ENCODE peak calls at places on chromosomes 11 and 22, in ten cellular contexts. C is Caco-2, B is fibroblast of pulmonary artery, D is NCI-H1092, N is NCI-H1694, P is endothelial cell, V is tibial nerve, E is stromal cell of bone marrow, J is HS-5, W is mucosa of gallbladder. F is an unnamed sample.

GRCh38 chr11:92382311-92382710 is 157.7 kb downstream of the FAT3 start:
- DNase-seq in V (no peak), C (no peak), N (no peak), E (no peak), D (no peak), P (no peak), J (no peak), W (no peak), B (no peak), F (no peak)

GRCh38 chr22:45966320-45966891 is 10.6 kb downstream of the WNT7B start:
- DNase-seq in D (peak), W (no peak), J (no peak), N (peak), E (no peak), B (no peak), P (no peak), C (no peak), V (no peak), F (no peak)

GRCh38 chr22:46086577-46087335 is 63.6 kb upstream of the PPARA start:
- DNase-seq in B (no peak), V (peak), P (no peak), C (peak), N (no peak), W (no peak), E (no peak), D (no peak), J (no peak), F (peak)

GRCh38 chr22:39242809-39243442 is 1.9 kb downstream of the PDGFB start:
- DNase-seq in B (no peak), J (no peak), V (no peak), C (peak), E (no peak), P (no peak), N (no peak), W (peak), D (no peak), F (no peak)

GRCh38 chr11:2913029-2913431 is 16.2 kb downstream of the PHLDA2 start:
- DNase-seq in W (no peak), J (no peak), C (no peak), D (no peak), P (no peak), B (no peak), N (no peak), E (no peak), V (no peak), F (no peak)

GRCh38 chr11:35323076-35323868 is 96.1 kb downstream of the SLC1A2 start:
- DNase-seq in C (no peak), B (no peak), W (no peak), P (no peak), N (no peak), D (no peak), E (no peak), V (no peak), J (no peak), F (peak)

GRCh38 chr11:75602916-75603315 is 40.9 kb downstream of the SERPINH1 start:
- DNase-seq in J (no peak), P (no peak), C (no peak), N (no peak), E (no peak), B (no peak), W (no peak), D (no peak), V (no peak), F (peak)

GRCh38 chr11:62338218-62338617 is 970 bp downstream of the ASRGL1 start:
- DNase-seq in N (no peak), E (no peak), B (no peak), P (no peak), W (no peak), C (no peak), D (no peak), V (no peak), J (no peak), F (no peak)

GRCh38 chr22:47597041-47597440 is 834.6 kb downstream of the TBC1D22A start:
- DNase-seq in D (no peak), P (no peak), J (no peak), C (peak), W (no peak), B (no peak), E (no peak), N (no peak), V (no peak), F (no peak)

GRCh38 chr11:64186205-64187165 is 514 bp downstream of the STIP1 start:
- DNase-seq in W (no peak), D (no peak), V (no peak), E (no peak), N (no peak), J (no peak), B (no peak), C (no peak), P (no peak), F (no peak)

GRCh38 chr22:19234126-19234896 is 55.8 kb upstream of the SLC25A1 start:
- DNase-seq in V (no peak), B (no peak), J (no peak), P (no peak), N (no peak), C (no peak), W (no peak), E (no peak), D (no peak), F (no peak)

GRCh38 chr11:2533642-2534115 is 88.9 kb downstream of the KCNQ1 start:
- DNase-seq in V (peak), D (no peak), W (peak), B (peak), C (peak), P (peak), J (peak), N (no peak), E (peak), F (peak)

GRCh38 chr11:46493786-46494185 is 100.0 kb downstream of the AMBRA1 start:
- DNase-seq in P (no peak), E (no peak), N (no peak), W (no peak), V (no peak), D (no peak), J (no peak), C (no peak), B (no peak), F (peak)

GRCh38 chr11:87299041-87299481 is 261.3 kb downstream of the TMEM135 start:
- DNase-seq in E (no peak), N (no peak), W (no peak), C (no peak), D (no peak), J (no peak), P (no peak), B (no peak), V (no peak), F (no peak)

GRCh38 chr11:95716266-95716665 is 73.3 kb downstream of the FAM76B start:
- DNase-seq in P (no peak), W (no peak), B (peak), D (no peak), N (no peak), E (peak), V (no peak), J (no peak), C (no peak), F (peak)

GRCh38 chr11:100821198-100821597 is 134.1 kb downstream of the ARHGAP42 start:
- DNase-seq in B (peak), N (no peak), P (no peak), D (no peak), E (no peak), C (no peak), J (no peak), W (no peak), V (no peak), F (no peak)

GRCh38 chr11:126926376-126926791 is 74.2 kb downstream of the KIRREL3 start:
- DNase-seq in W (no peak), J (no peak), B (peak), V (no peak), C (no peak), P (no peak), D (no peak), E (no peak), N (no peak), F (peak)

GRCh38 chr22:49367016-49367697 is 460.5 kb downstream of the BRD1 start:
- DNase-seq in B (no peak), E (no peak), J (no peak), D (no peak), P (peak), C (no peak), V (no peak), N (no peak), W (no peak), F (no peak)

GRCh38 chr11:126231725-126232459 is 20.3 kb downstream of the FAM118B start:
- DNase-seq in E (no peak), V (no peak), W (no peak), B (peak), D (no peak), N (no peak), P (no peak), C (no peak), J (no peak), F (peak)

GRCh38 chr11:86502137-86502536 is 127.5 kb downstream of the CCDC81 start:
- DNase-seq in N (no peak), E (no peak), B (no peak), V (no peak), J (no peak), W (no peak), C (no peak), D (no peak), P (no peak), F (no peak)

GRCh38 chr22:42171946-42172345 is 41.3 kb upstream of the CYP2D6 start:
- DNase-seq in V (no peak), D (no peak), N (no peak), J (no peak), W (no peak), C (no peak), E (no peak), P (no peak), B (no peak), F (no peak)

GRCh38 chr11:36567684-36568083 is at the start of gene RAG1:
- DNase-seq in N (no peak), C (no peak), J (no peak), P (no peak), W (no peak), D (no peak), B (no peak), E (no peak), V (no peak), F (no peak)

GRCh38 chr22:46740910-46741785 is 3.1 kb upstream of the CERK start:
- DNase-seq in W (no peak), E (no peak), C (no peak), V (no peak), D (no peak), N (no peak), J (no peak), P (no peak), B (no peak), F (no peak)

GRCh38 chr11:69049490-69049867 is 747 bp downstream of the TPCN2 start:
- DNase-seq in N (no peak), B (no peak), V (no peak), W (no peak), E (no peak), P (no peak), D (no peak), C (no peak), J (no peak), F (no peak)

GRCh38 chr11:75380716-75381420 is 18.4 kb upstream of the RPS3 start:
- DNase-seq in B (no peak), J (no peak), V (no peak), D (no peak), C (peak), P (no peak), N (no peak), E (no peak), W (peak), F (no peak)

F was measured in astrocyte.